ENCODE peak calls at places on chromosomes 13 and 19, in five cellular contexts. I is ovary, U is right atrium auricular region, J is IMR-90, W is mammary epithelial cell. R is an unnamed sample. For H3K27me3 and H3K36me3, the result is how much of the 10 kb centered on the place peaks cover.

GRCh38 chr13:51849145-51850101 is 4.4 kb upstream of the TMEM272 start:
- DNase-seq in I (no peak), U (no peak), J (peak), W (no peak), R (no peak)

GRCh38 chr13:110279684-110280083 is 27.3 kb downstream of the COL4A1 start:
- DNase-seq in I (no peak), U (no peak), J (no peak), W (no peak), R (no peak)

GRCh38 chr13:29758591-29759114 is 91.8 kb downstream of the UBL3 start:
- DNase-seq in I (no peak), U (no peak), J (no peak), W (peak), R (peak)

GRCh38 chr19:41928221-41928683 is at the start of gene ERFL:
- DNase-seq in I (no peak), U (no peak), J (no peak), W (no peak), R (no peak)

GRCh38 chr19:39106201-39106600 is 19.4 kb upstream of the PAK4 start:
- DNase-seq in I (no peak), U (no peak), J (no peak), W (no peak), R (no peak)

GRCh38 chr13:113445791-113446487 is 7.3 kb downstream of the ADPRHL1 start:
- DNase-seq in I (no peak), U (no peak), J (no peak), W (no peak), R (no peak)

GRCh38 chr13:74206061-74206561 is 71.9 kb upstream of the KLF12 start:
- DNase-seq in I (no peak), U (no peak), J (peak), W (peak), R (peak)

GRCh38 chr19:23949611-23950010 is 34.9 kb downstream of the ZNF726 start:
- DNase-seq in I (no peak), U (no peak), J (no peak), W (no peak), R (no peak)

GRCh38 chr19:23906835-23907234 is 7.9 kb upstream of the ZNF726 start:
- DNase-seq in I (no peak), U (no peak), J (no peak), W (no peak), R (no peak)

GRCh38 chr13:95541308-95541707 is 11.2 kb upstream of the CLDN10 start:
- DNase-seq in I (no peak), U (no peak), J (no peak), W (no peak), R (no peak)

GRCh38 chr19:40802300-40803169 is 3.5 kb downstream of the EGLN2 start:
- DNase-seq in I (peak), U (peak), J (no peak), W (no peak), R (peak)

GRCh38 chr19:52492991-52493470 is 34.4 kb upstream of the ZNF808 start:
- DNase-seq in I (no peak), U (no peak), J (no peak), W (no peak), R (no peak)

GRCh38 chr19:58409010-58409790 is 751 bp downstream of the ZNF584 start:
- DNase-seq in I (peak), U (no peak), J (peak), W (no peak), R (no peak)

GRCh38 chr19:58401825-58402433 is 6.5 kb downstream of the RNF225 start:
- DNase-seq in I (no peak), U (no peak), J (no peak), W (no peak), R (no peak)

GRCh38 chr19:58408152-58409009 is at the start of gene ZNF584:
- DNase-seq in I (peak), U (peak), J (peak), W (peak), R (peak)

GRCh38 chr19:58407658-58408151 is 744 bp upstream of the ZNF584 start:
- DNase-seq in I (no peak), U (no peak), J (peak), W (no peak), R (no peak)

GRCh38 chr19:58406818-58407657 is 1.4 kb upstream of the ZNF584 start:
- DNase-seq in I (no peak), U (no peak), J (no peak), W (no peak), R (peak)
- TF ChIP-seq CTCF in I (no peak), U (no peak), J (peak), W (peak), R (peak)

DNA sequence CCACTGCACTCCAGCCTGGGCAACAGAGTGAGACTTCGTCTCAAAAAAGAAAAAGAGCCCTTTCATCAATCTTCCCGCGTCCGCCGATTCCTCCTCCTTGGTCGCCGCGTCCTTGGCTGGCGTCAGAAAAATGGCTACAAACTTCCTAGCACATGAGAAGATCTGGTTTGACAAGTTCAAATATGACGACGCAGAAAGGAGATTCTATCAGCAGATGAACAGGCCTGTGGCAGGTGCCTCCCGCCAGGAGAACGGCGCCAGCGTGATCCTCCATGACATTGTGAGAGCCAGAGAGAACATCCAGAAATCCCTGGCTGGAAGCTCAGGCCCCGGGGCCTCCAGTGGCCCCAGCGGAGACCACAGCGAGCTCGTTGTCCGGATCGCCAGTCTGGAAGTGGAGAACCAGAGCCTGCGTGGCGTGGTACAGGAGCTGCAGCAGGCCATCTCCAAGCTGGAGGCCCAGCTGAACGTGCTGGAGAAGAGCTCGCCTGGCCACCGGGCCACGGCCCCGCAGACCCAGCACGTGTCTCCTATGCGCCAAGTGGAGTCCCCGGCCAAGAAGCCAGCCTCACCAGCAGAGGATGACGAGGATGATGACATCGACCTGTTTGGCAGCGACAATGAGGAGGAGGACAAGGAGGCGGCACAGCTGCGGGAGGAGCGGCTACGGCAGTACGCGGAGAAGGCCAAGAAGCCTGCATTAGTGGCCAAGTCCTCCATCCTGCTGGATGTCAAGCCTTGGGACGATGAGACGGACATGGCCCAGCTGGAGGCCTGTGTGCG is 2.1 kb upstream of the MISP3 start:
- DNase-seq in I (no peak), U (peak), J (no peak), W (no peak), R (no peak)
- H3K27me3 ChIP-seq in I (under half), U (under half), J (under half), W (under half), R (under half)

DNA sequence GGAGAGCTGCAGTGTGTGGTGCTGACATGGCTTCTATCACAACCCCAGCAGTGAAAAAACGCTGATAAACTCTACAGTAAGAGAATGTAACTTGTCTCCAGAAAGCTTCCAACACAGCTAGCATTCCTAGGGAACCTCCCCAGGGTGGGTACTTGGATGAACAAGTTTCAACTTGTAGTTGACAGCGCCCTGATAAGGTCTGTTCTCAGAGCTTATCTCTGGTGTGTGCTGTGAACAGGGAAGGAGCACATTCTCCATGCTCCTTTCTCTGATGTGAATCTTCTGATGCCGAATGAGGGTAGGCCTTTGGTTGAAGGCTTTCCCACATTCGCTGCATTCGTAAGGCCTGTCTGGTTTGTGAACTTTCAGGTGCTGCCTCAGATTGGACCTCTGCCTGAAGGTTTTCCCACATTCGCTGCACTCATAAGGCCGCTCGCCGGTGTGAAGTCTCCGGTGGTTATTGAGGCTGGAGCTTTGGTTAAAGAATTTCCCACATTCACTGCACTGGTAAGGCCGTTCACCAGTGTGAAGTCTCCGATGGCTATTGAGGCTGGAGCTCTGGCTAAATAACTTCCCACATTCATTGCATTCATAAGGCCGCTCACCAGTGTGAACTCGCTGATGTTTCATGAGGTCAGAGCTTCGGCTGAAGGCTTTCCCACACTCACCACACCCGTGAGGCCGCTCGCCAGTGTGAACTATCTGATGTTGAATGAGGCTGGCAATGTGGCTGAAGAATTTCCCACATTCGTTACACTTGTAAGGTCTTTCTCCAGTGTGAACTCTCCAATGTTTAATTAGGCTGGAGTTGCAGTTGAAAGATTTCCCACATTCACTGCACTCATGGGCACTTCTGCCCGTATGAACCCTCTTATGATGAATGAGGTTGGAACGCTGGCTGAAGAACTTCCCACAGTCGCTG is 5.9 kb downstream of the ZNF792 start:
- DNase-seq in I (no peak), U (no peak), J (no peak), W (no peak), R (no peak)
- H3K36me3 ChIP-seq in I (under half), U (under half), J (under half), W (under half), R (under half)

GRCh38 chr19:5534787-5535586 is 32.8 kb downstream of the TINCR start:
- DNase-seq in I (no peak), U (no peak), J (peak), W (no peak), R (no peak)
- TF ChIP-seq CTCF in I (no peak), U (no peak), J (peak), W (peak), R (peak)

GRCh38 chr13:64338671-64339070 is 2891.5 kb downstream of the PCDH9 start:
- DNase-seq in I (no peak), U (no peak), J (no peak), W (no peak), R (no peak)
- H3K27me3 ChIP-seq in I (under half), U (under half), J (under half), W (under half), R (under half)

R was measured in bronchial epithelial cell.